ENCODE peak calls at places on chromosomes 3 and 15, in four cellular contexts. Y is NCI-H748 treated with DMSO at 0.1 percent for 48 hours, O is A172, X is amniotic epithelial cell. S is an unnamed sample.

GRCh38 chr3:11609481-11609880 is 34.2 kb downstream of the VGLL4 start:
- DNase-seq in Y (no peak), O (no peak), X (no peak), S (no peak)

GRCh38 chr3:161171113-161171512 is 50.0 kb upstream of the NMD3 start:
- DNase-seq in Y (no peak), O (peak; percentile 83), X (peak; percentile 93), S (no peak)

GRCh38 chr3:55000946-55001345 is 73.1 kb upstream of the LRTM1 start:
- DNase-seq in Y (no peak), O (no peak), X (peak; percentile 23), S (no peak)

GRCh38 chr15:89177633-89178306 is 43.6 kb downstream of the RLBP1 start:
- DNase-seq in Y (no peak), O (peak; percentile 34), X (peak; percentile 63), S (peak; percentile 26)

GRCh38 chr15:69472575-69472974 is 20.0 kb downstream of the RPLP1 start:
- DNase-seq in Y (no peak), O (no peak), X (no peak), S (no peak)

GRCh38 chr3:66675383-66675782 is 174.6 kb upstream of the LRIG1 start:
- DNase-seq in Y (no peak), O (peak; percentile 10), X (peak; percentile 44), S (no peak)

GRCh38 chr3:118882353-118882947 is 152.2 kb downstream of the IGSF11 start:
- DNase-seq in Y (peak; percentile 55), O (peak; percentile 65), X (peak; percentile 51), S (peak; percentile 45)

GRCh38 chr3:179726075-179726742 is 73.4 kb downstream of the USP13 start:
- DNase-seq in Y (no peak), O (no peak), X (no peak), S (no peak)

GRCh38 chr15:41501961-41502786 is 8.5 kb downstream of the ITPKA start:
- DNase-seq in Y (no peak), O (no peak), X (no peak), S (no peak)

GRCh38 chr3:134879991-134880390 is 84.9 kb downstream of the EPHB1 start:
- DNase-seq in Y (peak; percentile 11), O (no peak), X (no peak), S (peak; percentile 39)

GRCh38 chr3:100057716-100058575 is 56.4 kb downstream of the FILIP1L start:
- DNase-seq in Y (no peak), O (no peak), X (peak; percentile 48), S (no peak)

GRCh38 chr3:38458796-38459498 is 5.3 kb downstream of the ACVR2B start:
- DNase-seq in Y (no peak), O (no peak), X (peak; percentile 73), S (no peak)

GRCh38 chr15:77418341-77419049 is 1.4 kb downstream of the PEAK1 start:
- DNase-seq in Y (no peak), O (no peak), X (no peak), S (no peak)

GRCh38 chr3:179289295-179289694 is 33.5 kb upstream of the ZNF639 start:
- DNase-seq in Y (no peak), O (no peak), X (no peak), S (no peak)

GRCh38 chr15:24786347-24786746 is 110.8 kb downstream of the NPAP1 start:
- DNase-seq in Y (no peak), O (no peak), X (no peak), S (no peak)

GRCh38 chr15:66943456-66944095 is 121.8 kb upstream of the SMAD3 start:
- DNase-seq in Y (no peak), O (no peak), X (no peak), S (peak; percentile 80)

GRCh38 chr15:63065262-63066234 is 23.0 kb downstream of the TPM1 start:
- DNase-seq in Y (no peak), O (no peak), X (no peak), S (no peak)

GRCh38 chr15:37100109-37100873 is at the start of gene MEIS2:
- DNase-seq in Y (peak; percentile 54), O (peak; percentile 79), X (peak; percentile 96), S (peak; percentile 98)

GRCh38 chr3:99532246-99532645 is 106.1 kb upstream of the COL8A1 start:
- DNase-seq in Y (no peak), O (peak; percentile 85), X (peak; percentile 83), S (no peak)

GRCh38 chr15:65612949-65613348 is 2.0 kb upstream of the INTS14 start:
- DNase-seq in Y (no peak), O (no peak), X (no peak), S (no peak)

GRCh38 chr15:70976856-70977255 is 84.2 kb downstream of the LRRC49 start:
- DNase-seq in Y (no peak), O (no peak), X (no peak), S (no peak)

GRCh38 chr3:75260-75659 is 121.3 kb upstream of the CHL1 start:
- DNase-seq in Y (no peak), O (no peak), X (no peak), S (no peak)

GRCh38 chr3:150722267-150722666 is 18.5 kb upstream of the ERICH6 start:
- DNase-seq in Y (no peak), O (no peak), X (no peak), S (no peak)

GRCh38 chr3:13707456-13707855 is 158.5 kb downstream of the FBLN2 start:
- DNase-seq in Y (no peak), O (no peak), X (no peak), S (no peak)

GRCh38 chr15:82051664-82052063 is 5.8 kb upstream of the MEX3B start:
- DNase-seq in Y (no peak), O (peak; percentile 10), X (peak; percentile 13), S (no peak)

GRCh38 chr15:85748729-85749128 is 46.0 kb downstream of the KLHL25 start:
- DNase-seq in Y (no peak), O (no peak), X (no peak), S (no peak)

GRCh38 chr3:64667887-64668581 is 19.8 kb downstream of the ADAMTS9 start:
- DNase-seq in Y (no peak), O (no peak), X (no peak), S (no peak)

GRCh38 chr15:82597815-82598214 is 49.3 kb downstream of the CPEB1 start:
- DNase-seq in Y (no peak), O (no peak), X (no peak), S (no peak)

GRCh38 chr15:59644757-59645156 is 12.6 kb downstream of the GTF2A2 start:
- DNase-seq in Y (no peak), O (no peak), X (no peak), S (no peak)

GRCh38 chr3:126146525-126147146 is 33.8 kb downstream of the ALDH1L1 start:
- DNase-seq in Y (no peak), O (no peak), X (no peak), S (no peak)

GRCh38 chr15:29885183-29885582 is 62.9 kb upstream of the TJP1 start:
- DNase-seq in Y (no peak), O (no peak), X (no peak), S (no peak)

GRCh38 chr3:131796558-131796957 is 238.3 kb downstream of the CPNE4 start:
- DNase-seq in Y (no peak), O (no peak), X (no peak), S (no peak)

GRCh38 chr3:29949131-29949530 is 657.3 kb upstream of the TGFBR2 start:
- DNase-seq in Y (no peak), O (no peak), X (peak; percentile 21), S (no peak)

GRCh38 chr3:9253327-9253726 is 3.9 kb upstream of the SRGAP3 start:
- DNase-seq in Y (no peak), O (no peak), X (peak; percentile 10), S (no peak)

GRCh38 chr3:140910860-140911259 is 30.8 kb upstream of the SLC25A36 start:
- DNase-seq in Y (no peak), O (no peak), X (peak; percentile 29), S (no peak)

GRCh38 chr3:11661052-11661656 is 17.4 kb upstream of the VGLL4 start:
- DNase-seq in Y (no peak), O (peak; percentile 30), X (no peak), S (no peak)

GRCh38 chr3:134795776-134796312 is 784 bp downstream of the EPHB1 start:
- DNase-seq in Y (no peak), O (no peak), X (peak; percentile 4), S (no peak)

S was measured in NCI-H345.